ENCODE peak calls at places on chromosomes 1 and 21, in nine cellular contexts. F is adrenal gland, T is psoas muscle, Y is cardiac fibroblast, Z is upper lobe of right lung, U is BE2C, E is PC-9, R is HFF-Myc, C is neuronal stem cell. J is an unnamed sample.
A peak's percentile ranks its signal among the peaks of the same experiment; 100 is the strongest.

GRCh38 chr1:192485692-192486436 is 89.7 kb upstream of the RGS1 start:
- DNase-seq in F (peak; percentile 86), T (no peak), Y (peak; percentile 98), Z (no peak), U (no peak), E (peak; percentile 43), R (peak; percentile 96), C (no peak), J (no peak)

GRCh38 chr1:26016944-26017545 is 4.5 kb upstream of the EXTL1 start:
- DNase-seq in F (no peak), T (no peak), Y (no peak), Z (no peak), U (no peak), E (no peak), R (no peak), C (no peak), J (no peak)

GRCh38 chr1:91171906-91172305 is 150.1 kb upstream of the ZNF644 start:
- DNase-seq in F (no peak), T (no peak), Y (no peak), Z (no peak), U (no peak), E (no peak), R (no peak), C (no peak), J (no peak)

GRCh38 chr1:228975238-228975929 is 240.1 kb downstream of the RHOU start:
- DNase-seq in F (no peak), T (no peak), Y (no peak), Z (no peak), U (no peak), E (no peak), R (no peak), C (no peak), J (no peak)

GRCh38 chr1:203048555-203049051 is 22.3 kb downstream of the PPFIA4 start:
- DNase-seq in F (no peak), T (no peak), Y (no peak), Z (no peak), U (no peak), E (no peak), R (no peak), C (peak; percentile 35), J (no peak)

GRCh38 chr1:83828456-83828855 is 170.5 kb downstream of the TTLL7 start:
- DNase-seq in F (no peak), T (no peak), Y (no peak), Z (no peak), U (no peak), E (no peak), R (no peak), C (no peak), J (no peak)

GRCh38 chr1:236979149-236979890 is 24.9 kb downstream of the MT1HL1 start:
- DNase-seq in F (no peak), T (no peak), Y (no peak), Z (no peak), U (no peak), E (no peak), R (no peak), C (no peak), J (no peak)

GRCh38 chr1:17198476-17199258 is 6.3 kb upstream of the PADI1 start:
- DNase-seq in F (no peak), T (peak; percentile 19), Y (peak; percentile 16), Z (peak; percentile 53), U (no peak), E (no peak), R (no peak), C (no peak), J (no peak)

GRCh38 chr1:11806307-11806936 is 431 bp downstream of the CLCN6 start:
- DNase-seq in F (peak; percentile 57), T (no peak), Y (peak; percentile 47), Z (no peak), U (no peak), E (no peak), R (no peak), C (no peak), J (no peak)

GRCh38 chr21:34205811-34206635 is 132.6 kb downstream of the MRPS6 start:
- DNase-seq in F (no peak), T (no peak), Y (no peak), Z (no peak), U (no peak), E (no peak), R (no peak), C (no peak), J (no peak)

GRCh38 chr1:63892632-63893395 is 119.0 kb downstream of the ROR1 start:
- DNase-seq in F (no peak), T (peak; percentile 52), Y (peak; percentile 61), Z (no peak), U (peak; percentile 27), E (peak; percentile 73), R (no peak), C (no peak), J (no peak)

GRCh38 chr1:247224822-247225221 is 31.1 kb upstream of the VN1R5 start:
- DNase-seq in F (no peak), T (no peak), Y (no peak), Z (no peak), U (no peak), E (no peak), R (no peak), C (no peak), J (no peak)

GRCh38 chr21:26047279-26047967 is 123.1 kb downstream of the APP start:
- DNase-seq in F (no peak), T (no peak), Y (no peak), Z (no peak), U (no peak), E (no peak), R (no peak), C (no peak), J (no peak)

GRCh38 chr21:26297856-26298255 is 127.3 kb upstream of the APP start:
- DNase-seq in F (no peak), T (no peak), Y (peak; percentile 18), Z (no peak), U (no peak), E (no peak), R (no peak), C (no peak), J (no peak)

GRCh38 chr21:31526040-31526439 is 133.5 kb upstream of the SOD1 start:
- DNase-seq in F (no peak), T (no peak), Y (no peak), Z (no peak), U (no peak), E (peak; percentile 57), R (no peak), C (no peak), J (no peak)

GRCh38 chr1:91529856-91530255 is 29.2 kb downstream of the CDC7 start:
- DNase-seq in F (peak; percentile 37), T (no peak), Y (peak; percentile 83), Z (no peak), U (peak; percentile 11), E (peak; percentile 22), R (peak; percentile 47), C (no peak), J (no peak)

DNA sequence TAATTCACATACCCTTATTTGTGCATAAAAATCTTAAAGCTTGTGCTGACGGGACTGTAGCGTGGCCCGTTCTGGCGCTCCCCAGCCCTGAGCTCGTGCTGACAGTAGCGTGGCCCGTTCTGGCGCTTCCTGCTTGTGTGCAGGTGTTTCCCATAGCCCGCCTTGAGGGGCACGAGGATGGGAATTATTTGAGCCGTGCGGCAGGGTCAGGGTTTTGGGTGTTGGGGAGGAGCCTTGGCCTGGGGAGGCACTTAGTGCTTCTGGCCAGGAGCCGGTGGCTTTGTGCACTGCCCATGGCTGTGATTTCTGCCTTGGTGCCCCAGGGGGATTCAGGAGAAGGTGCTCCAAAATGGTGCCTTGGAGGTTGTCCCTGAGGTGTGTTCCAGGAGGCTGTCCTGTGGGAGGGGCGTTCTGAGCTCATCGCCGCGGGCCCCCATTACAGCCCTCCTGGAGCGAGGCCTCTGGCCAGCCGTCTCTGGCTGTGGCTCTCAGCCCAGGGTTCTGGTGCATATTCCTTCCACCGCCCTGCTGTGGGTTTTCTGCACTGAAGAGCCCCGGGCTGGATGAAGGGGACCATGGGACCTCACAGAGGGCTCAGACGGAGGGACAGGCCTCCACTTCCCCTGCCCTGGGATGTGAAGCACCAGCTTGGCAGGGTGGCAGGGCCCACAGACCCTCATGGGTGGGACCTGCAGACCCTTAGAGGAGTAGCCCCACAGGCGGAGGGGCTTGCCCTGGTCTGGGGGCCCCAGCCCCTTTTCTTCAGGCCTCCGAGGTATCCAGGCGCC is 6.6 kb downstream of the SLX9 start:
- DNase-seq in F (no peak), T (peak; percentile 50), Y (no peak), Z (peak; percentile 60), U (peak; percentile 4), E (no peak), R (no peak), C (no peak), J (no peak)
- H3K4me3 ChIP-seq in F (no peak overlapping the region), T (no peak overlapping the region), Y (no peak overlapping the region), Z (no peak overlapping the region), U (no peak overlapping the region), E (no peak overlapping the region), R (no peak overlapping the region), C (no peak overlapping the region), J (no peak overlapping the region)

GRCh38 chr1:201554789-201555592 is 16.1 kb downstream of the NAV1 start:
- DNase-seq in F (no peak), T (no peak), Y (no peak), Z (no peak), U (no peak), E (no peak), R (no peak), C (no peak), J (no peak)
- H3K4me3 ChIP-seq in F (no peak overlapping the region), T (no peak overlapping the region), Y (no peak overlapping the region), Z (no peak overlapping the region), U (no peak overlapping the region), E (no peak overlapping the region), R (no peak overlapping the region), C (no peak overlapping the region), J (no peak overlapping the region)

GRCh38 chr1:220511183-220511582 is 16.8 kb upstream of the MARK1 start:
- DNase-seq in F (no peak), T (no peak), Y (no peak), Z (no peak), U (no peak), E (peak; percentile 40), R (no peak), C (no peak), J (no peak)
- H3K4me3 ChIP-seq in F (no peak overlapping the region), T (no peak overlapping the region), Y (no peak overlapping the region), Z (no peak overlapping the region), U (no peak overlapping the region), E (no peak overlapping the region), R (no peak overlapping the region), C (no peak overlapping the region), J (no peak overlapping the region)

GRCh38 chr1:18312961-18313360 is 167.8 kb upstream of the KLHDC7A start:
- DNase-seq in F (no peak), T (no peak), Y (no peak), Z (no peak), U (no peak), E (no peak), R (no peak), C (no peak), J (no peak)

GRCh38 chr1:18316764-18317163 is 164.0 kb upstream of the KLHDC7A start:
- DNase-seq in F (no peak), T (no peak), Y (no peak), Z (no peak), U (no peak), E (no peak), R (no peak), C (no peak), J (no peak)

GRCh38 chr1:18313523-18313922 is 167.2 kb upstream of the KLHDC7A start:
- DNase-seq in F (no peak), T (no peak), Y (no peak), Z (no peak), U (no peak), E (no peak), R (no peak), C (no peak), J (no peak)

GRCh38 chr1:18314399-18314798 is 166.3 kb upstream of the KLHDC7A start:
- DNase-seq in F (no peak), T (no peak), Y (no peak), Z (no peak), U (no peak), E (no peak), R (no peak), C (no peak), J (no peak)

GRCh38 chr1:18315449-18315848 is 165.3 kb upstream of the KLHDC7A start:
- DNase-seq in F (no peak), T (no peak), Y (no peak), Z (no peak), U (no peak), E (no peak), R (no peak), C (no peak), J (no peak)
- H3K4me3 ChIP-seq in F (no peak overlapping the region), T (no peak overlapping the region), Y (no peak overlapping the region), Z (no peak overlapping the region), U (no peak overlapping the region), E (no peak overlapping the region), R (no peak overlapping the region), C (no peak overlapping the region), J (no peak overlapping the region)